ENCODE peak calls at places on chromosomes 11 and 22, in five cellular contexts. D is ELR, B is substantia nigra, Z is GM23248, W is EH. A is an unnamed sample.
A peak's percentile ranks its signal among the peaks of the same experiment; 100 is the strongest.

GRCh38 chr11:60263434-60263833 is 17.0 kb upstream of the MS4A4A start:
- DNase-seq in D (no peak), W (no peak), Z (no peak), B (no peak), A (no peak)

GRCh38 chr11:128297805-128298204 is 289.6 kb downstream of the ETS1 start:
- DNase-seq in Z (no peak), B (no peak), W (no peak), D (no peak), A (no peak)

GRCh38 chr11:65301491-65302329 is 13.0 kb upstream of the CDC42EP2 start:
- DNase-seq in B (peak; percentile 28), Z (no peak), W (peak; percentile 36), D (no peak), A (no peak)

GRCh38 chr11:75334402-75334891 is 17.0 kb downstream of the ARRB1 start:
- DNase-seq in Z (no peak), D (no peak), W (no peak), B (no peak), A (no peak)

GRCh38 chr11:115721309-115722007 is 217.2 kb upstream of the CADM1 start:
- DNase-seq in B (no peak), W (no peak), D (no peak), Z (no peak), A (no peak)

GRCh38 chr11:250740-251299 is 14.0 kb downstream of the PSMD13 start:
- DNase-seq in W (peak; percentile 57), D (peak; percentile 55), Z (peak; percentile 68), B (peak; percentile 49), A (peak; percentile 46)

GRCh38 chr11:107177106-107177477 is 158.8 kb upstream of the GUCY1A2 start:
- DNase-seq in W (no peak), Z (no peak), B (no peak), D (no peak), A (no peak)

GRCh38 chr11:76806608-76807205 is 23.6 kb downstream of the TSKU start:
- DNase-seq in D (no peak), W (no peak), B (no peak), Z (no peak), A (no peak)

GRCh38 chr22:42180349-42180842 is 49.8 kb upstream of the CYP2D6 start:
- DNase-seq in B (no peak), W (no peak), Z (peak; percentile 66), D (peak; percentile 7), A (no peak)